ENCODE peak calls at places on chromosomes 1 and 21, in seven cellular contexts. One of them, this sample, is unnamed.

GRCh38 chr1:67431869-67432578 is 1.8 kb upstream of the SERBP1 start:
- DNase-seq in germinal center: no peak
- DNase-seq in activated gamma-delta T cell treated with Interleukin-2 at 50 U/mL for 16 hours: no peak
- DNase-seq in psoas muscle: no peak
- DNase-seq in RPMI7951: no peak
- DNase-seq in stromal cell of bone marrow: no peak
- DNase-seq in HT-29: peak; percentile 31
- DNase-seq in this sample: no peak

GRCh38 chr1:119647734-119648619 is at the start of gene ZNF697:
- DNase-seq in HT-29: peak; percentile 95
- DNase-seq in psoas muscle: peak; percentile 99
- DNase-seq in germinal center: peak; percentile 29
- DNase-seq in stromal cell of bone marrow: peak; percentile 96
- DNase-seq in RPMI7951: peak; percentile 98
- DNase-seq in activated gamma-delta T cell treated with Interleukin-2 at 50 U/mL for 16 hours: peak; percentile 5
- DNase-seq in this sample: peak; percentile 94

GRCh38 chr1:182430263-182431068 is 19.5 kb upstream of the RGSL1 start:
- DNase-seq in activated gamma-delta T cell treated with Interleukin-2 at 50 U/mL for 16 hours: peak; percentile 36
- DNase-seq in HT-29: no peak
- DNase-seq in psoas muscle: no peak
- DNase-seq in RPMI7951: peak; percentile 24
- DNase-seq in germinal center: no peak
- DNase-seq in stromal cell of bone marrow: no peak
- DNase-seq in this sample: no peak

GRCh38 chr1:218294531-218294930 is 9.4 kb downstream of the RRP15 start:
- DNase-seq in activated gamma-delta T cell treated with Interleukin-2 at 50 U/mL for 16 hours: no peak
- DNase-seq in RPMI7951: peak; percentile 76
- DNase-seq in psoas muscle: no peak
- DNase-seq in HT-29: no peak
- DNase-seq in stromal cell of bone marrow: peak; percentile 33
- DNase-seq in germinal center: no peak
- DNase-seq in this sample: no peak

GRCh38 chr1:228434674-228435073 is 18.0 kb upstream of the TRIM17 start:
- DNase-seq in activated gamma-delta T cell treated with Interleukin-2 at 50 U/mL for 16 hours: no peak
- DNase-seq in HT-29: no peak
- DNase-seq in RPMI7951: no peak
- DNase-seq in psoas muscle: no peak
- DNase-seq in stromal cell of bone marrow: no peak
- DNase-seq in germinal center: no peak
- DNase-seq in this sample: peak; percentile 56

GRCh38 chr1:20486457-20487235 is 636 bp upstream of the CAMK2N1 start:
- DNase-seq in activated gamma-delta T cell treated with Interleukin-2 at 50 U/mL for 16 hours: no peak
- DNase-seq in germinal center: no peak
- DNase-seq in HT-29: peak; percentile 63
- DNase-seq in psoas muscle: peak; percentile 85
- DNase-seq in stromal cell of bone marrow: no peak
- DNase-seq in RPMI7951: peak; percentile 56
- DNase-seq in this sample: no peak

GRCh38 chr21:33302796-33303195 is 22.0 kb upstream of the IFNAR1 start:
- DNase-seq in activated gamma-delta T cell treated with Interleukin-2 at 50 U/mL for 16 hours: no peak
- DNase-seq in HT-29: no peak
- DNase-seq in RPMI7951: no peak
- DNase-seq in germinal center: no peak
- DNase-seq in stromal cell of bone marrow: no peak
- DNase-seq in psoas muscle: no peak
- DNase-seq in this sample: no peak

GRCh38 chr1:2803086-2803930 is 1.8 kb upstream of the TTC34 start:
- DNase-seq in activated gamma-delta T cell treated with Interleukin-2 at 50 U/mL for 16 hours: no peak
- DNase-seq in psoas muscle: peak; percentile 35
- DNase-seq in germinal center: no peak
- DNase-seq in HT-29: no peak
- DNase-seq in stromal cell of bone marrow: no peak
- DNase-seq in RPMI7951: no peak
- DNase-seq in this sample: no peak

GRCh38 chr1:169779970-169780369 is 14.7 kb downstream of the METTL18 start:
- DNase-seq in activated gamma-delta T cell treated with Interleukin-2 at 50 U/mL for 16 hours: no peak
- DNase-seq in stromal cell of bone marrow: peak; percentile 23
- DNase-seq in psoas muscle: no peak
- DNase-seq in germinal center: no peak
- DNase-seq in RPMI7951: peak; percentile 23
- DNase-seq in HT-29: no peak
- DNase-seq in this sample: no peak

GRCh38 chr1:71232166-71232763 is 151.4 kb upstream of the ZRANB2 start:
- DNase-seq in stromal cell of bone marrow: no peak
- DNase-seq in psoas muscle: no peak
- DNase-seq in HT-29: no peak
- DNase-seq in activated gamma-delta T cell treated with Interleukin-2 at 50 U/mL for 16 hours: no peak
- DNase-seq in RPMI7951: no peak
- DNase-seq in germinal center: no peak
- DNase-seq in this sample: no peak

GRCh38 chr1:156663178-156663577 is 14.0 kb downstream of the NES start:
- DNase-seq in germinal center: no peak
- DNase-seq in stromal cell of bone marrow: no peak
- DNase-seq in activated gamma-delta T cell treated with Interleukin-2 at 50 U/mL for 16 hours: no peak
- DNase-seq in HT-29: no peak
- DNase-seq in psoas muscle: peak; percentile 94
- DNase-seq in RPMI7951: peak; percentile 65
- DNase-seq in this sample: no peak

GRCh38 chr1:59765036-59765730 is 49.6 kb upstream of the HOOK1 start:
- DNase-seq in HT-29: no peak
- DNase-seq in activated gamma-delta T cell treated with Interleukin-2 at 50 U/mL for 16 hours: no peak
- DNase-seq in RPMI7951: no peak
- DNase-seq in stromal cell of bone marrow: no peak
- DNase-seq in psoas muscle: no peak
- DNase-seq in germinal center: no peak
- DNase-seq in this sample: no peak

This sample was measured in NCI-H1048.